ENCODE peak calls at places on chromosomes 5 and 9, in four cellular contexts. R is IMR-90, Y is HepG2, Q is SJSA1. J is an unnamed sample. For H3K4me1, the result is how much of the 10 kb centered on the place peaks cover.

GRCh38 chr5:169917425-169917824 is 62.9 kb downstream of the INSYN2B start:
- DNase-seq in R (no peak), Y (no peak), Q (no peak), J (no peak)

GRCh38 chr5:54390015-54390414 is 65.5 kb upstream of the HSPB3 start:
- DNase-seq in R (peak), Y (no peak), Q (peak), J (peak)

GRCh38 chr9:14880951-14881465 is 29.2 kb downstream of the FREM1 start:
- DNase-seq in R (no peak), Y (no peak), Q (no peak), J (peak)

GRCh38 chr5:181189363-181189961 is 15.5 kb downstream of the TRIM7 start:
- DNase-seq in R (peak), Y (no peak), Q (no peak), J (peak)

GRCh38 chr5:66896207-66896606 is 300.0 kb downstream of the MAST4 start:
- DNase-seq in R (peak), Y (no peak), Q (peak), J (no peak)

GRCh38 chr9:5951686-5952211 is 61.1 kb downstream of the MLANA start:
- DNase-seq in R (peak), Y (no peak), Q (no peak), J (no peak)

GRCh38 chr5:18772475-18772874 is 1138.2 kb downstream of the TAF11L14 start:
- DNase-seq in R (no peak), Y (no peak), Q (peak), J (no peak)

GRCh38 chr5:53173083-53173482 is 63.5 kb upstream of the MOCS2 start:
- DNase-seq in R (no peak), Y (no peak), Q (no peak), J (no peak)

GRCh38 chr5:113038714-113039113 is 62.1 kb downstream of the DCP2 start:
- DNase-seq in R (peak), Y (no peak), Q (no peak), J (peak)

GRCh38 chr5:152052470-152052869 is 127.8 kb upstream of the GLRA1 start:
- DNase-seq in R (no peak), Y (no peak), Q (no peak), J (no peak)

GRCh38 chr5:81950996-81951395 is 20.8 kb upstream of the ATG10 start:
- DNase-seq in R (no peak), Y (no peak), Q (no peak), J (no peak)

GRCh38 chr5:50958852-50959457 is 292.5 kb downstream of the PARP8 start:
- DNase-seq in R (peak), Y (peak), Q (peak), J (peak)

GRCh38 chr9:134089972-134090371 is 22.1 kb upstream of the BRD3 start:
- DNase-seq in R (no peak), Y (no peak), Q (no peak), J (no peak)

GRCh38 chr5:139687656-139688055 is 39.5 kb downstream of the CXXC5 start:
- DNase-seq in R (no peak), Y (no peak), Q (no peak), J (no peak)

GRCh38 chr5:80713640-80714039 is 58.9 kb upstream of the DHFR start:
- DNase-seq in R (no peak), Y (no peak), Q (no peak), J (no peak)

GRCh38 chr5:25301836-25302235 is 657.1 kb upstream of the CDH10 start:
- DNase-seq in R (no peak), Y (no peak), Q (no peak), J (no peak)

GRCh38 chr5:124630767-124631704 is 115.4 kb downstream of the ZNF608 start:
- DNase-seq in R (peak), Y (no peak), Q (peak), J (no peak)

GRCh38 chr9:117746263-117746662 is 42.1 kb downstream of the TLR4 start:
- DNase-seq in R (no peak), Y (no peak), Q (no peak), J (no peak)

GRCh38 chr5:38672059-38672791 is 115.8 kb upstream of the LIFR start:
- DNase-seq in R (peak), Y (peak), Q (peak), J (peak)

GRCh38 chr5:68424799-68425537 is 209.4 kb downstream of the PIK3R1 start:
- DNase-seq in R (peak), Y (no peak), Q (no peak), J (no peak)

GRCh38 chr9:37033753-37034319 is at the start of gene PAX5:
- DNase-seq in R (no peak), Y (no peak), Q (no peak), J (peak)

GRCh38 chr5:151581841-151582583 is 9.1 kb downstream of the FAT2 start:
- DNase-seq in R (no peak), Y (no peak), Q (no peak), J (no peak)

GRCh38 chr5:55773057-55773456 is 35.2 kb downstream of the DDX4 start:
- DNase-seq in R (peak), Y (peak), Q (no peak), J (no peak)

GRCh38 chr9:131076347-131077195 is 19.8 kb upstream of the AIF1L start:
- DNase-seq in R (no peak), Y (no peak), Q (no peak), J (no peak)

GRCh38 chr5:134115806-134116175 is 1.3 kb downstream of the TCF7 start:
- DNase-seq in R (no peak), Y (no peak), Q (no peak), J (no peak)

GRCh38 chr9:99954841-99955240 is 48.4 kb downstream of the STX17 start:
- DNase-seq in R (no peak), Y (no peak), Q (no peak), J (no peak)

GRCh38 chr9:82890865-82891264 is 172.1 kb downstream of the RASEF start:
- DNase-seq in R (no peak), Y (no peak), Q (no peak), J (no peak)

GRCh38 chr9:128920381-128921058 is at the start of gene PHYHD1:
- DNase-seq in R (peak), Y (no peak), Q (no peak), J (peak)

GRCh38 chr5:50440651-50441478 is at the start of gene EMB:
- DNase-seq in R (no peak), Y (no peak), Q (no peak), J (peak)

GRCh38 chr9:68898781-68899439 is 115.0 kb downstream of the PRKACG start:
- DNase-seq in R (no peak), Y (no peak), Q (no peak), J (no peak)

GRCh38 chr9:3027260-3027659 is 183.4 kb upstream of the PUM3 start:
- DNase-seq in R (no peak), Y (no peak), Q (no peak), J (peak)

GRCh38 chr5:111792659-111793058 is 35.7 kb upstream of the NREP start:
- DNase-seq in R (peak), Y (no peak), Q (no peak), J (no peak)

GRCh38 chr9:128825923-128826702 is 3.5 kb downstream of the SPOUT1 start:
- DNase-seq in R (no peak), Y (no peak), Q (no peak), J (no peak)

GRCh38 chr5:98464737-98465330 is 308.6 kb upstream of the RGMB start:
- DNase-seq in R (no peak), Y (no peak), Q (no peak), J (no peak)

GRCh38 chr5:135222171-135222681 is 176.8 kb downstream of the MACROH2A1 start:
- DNase-seq in R (no peak), Y (no peak), Q (no peak), J (no peak)

GRCh38 chr5:75048457-75048953 is 3.9 kb downstream of the GCNT4 start:
- DNase-seq in R (peak), Y (no peak), Q (peak), J (no peak)

GRCh38 chr5:114903767-114904166 is 265.9 kb downstream of the TRIM36 start:
- DNase-seq in R (no peak), Y (no peak), Q (no peak), J (no peak)

GRCh38 chr5:150272531-150272930 is 17.0 kb downstream of the CAMK2A start:
- DNase-seq in R (peak), Y (peak), Q (peak), J (peak)

GRCh38 chr5:168651654-168652053 is 72.5 kb upstream of the PANK3 start:
- DNase-seq in R (peak), Y (no peak), Q (peak), J (peak)

GRCh38 chr9:92293075-92293354 is 482 bp downstream of the IARS1 start:
- DNase-seq in R (no peak), Y (no peak), Q (no peak), J (peak)
- H3K27ac ChIP-seq in R (peak), Y (peak), Q (peak), J (peak)

GRCh38 chr9:129998491-129999122 is 44.4 kb downstream of the FNBP1 start:
- DNase-seq in R (no peak), Y (no peak), Q (no peak), J (no peak)
- H3K4me3 ChIP-seq in R (no peak), Y (no peak), Q (no peak), J (no peak)

GRCh38 chr5:154862766-154863165 is 4.3 kb downstream of the CNOT8 start:
- DNase-seq in R (no peak), Y (no peak), Q (no peak), J (no peak)

GRCh38 chr5:154861946-154862345 is 3.5 kb downstream of the CNOT8 start:
- DNase-seq in R (no peak), Y (no peak), Q (no peak), J (no peak)

GRCh38 chr5:154865466-154866184 is 7.2 kb downstream of the CNOT8 start:
- DNase-seq in R (no peak), Y (peak), Q (no peak), J (no peak)

GRCh38 chr5:154860765-154861164 is 2.3 kb downstream of the CNOT8 start:
- DNase-seq in R (no peak), Y (no peak), Q (no peak), J (no peak)

DNA sequence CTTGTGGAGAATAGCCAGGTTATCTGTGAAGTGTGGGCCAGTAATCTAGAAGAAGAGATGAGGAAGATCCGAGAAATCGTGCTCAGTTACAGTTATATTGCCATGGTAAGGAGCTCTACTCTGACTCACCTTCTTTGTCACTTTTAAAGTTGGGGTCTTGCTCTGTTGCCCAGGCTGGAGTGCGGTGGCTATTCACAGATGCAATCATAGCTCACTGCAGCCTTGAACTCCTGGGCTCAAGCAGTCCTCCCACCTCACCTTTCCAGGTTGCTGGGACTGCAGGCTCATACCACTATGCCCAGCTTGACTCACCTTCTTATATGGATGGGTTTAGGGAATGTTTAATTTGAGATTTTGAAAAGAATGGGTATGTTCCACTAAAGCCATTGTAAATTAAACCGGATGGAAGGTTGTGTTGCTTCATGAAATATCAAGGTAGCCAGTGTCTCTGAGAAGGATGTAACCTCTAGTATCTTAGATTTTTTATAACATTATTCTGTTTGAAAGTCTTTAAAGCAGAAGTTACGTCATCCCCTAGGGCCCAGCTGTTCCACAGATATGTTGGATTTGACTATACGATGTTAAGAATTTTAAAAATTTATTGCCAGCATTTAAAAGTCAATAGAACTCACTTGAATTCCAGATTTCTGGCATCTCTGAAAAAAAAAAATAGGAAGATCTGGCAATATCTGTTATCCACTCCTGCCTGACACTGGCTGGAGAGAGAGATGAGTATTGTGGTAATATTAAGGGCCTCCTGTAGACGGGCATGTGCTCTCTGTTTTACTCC is 5.1 kb downstream of the CNOT8 start:
- DNase-seq in R (no peak), Y (no peak), Q (no peak), J (no peak)
- H3K4me1 ChIP-seq in R (under half), Y (half or more), Q (under half), J (under half)

DNA sequence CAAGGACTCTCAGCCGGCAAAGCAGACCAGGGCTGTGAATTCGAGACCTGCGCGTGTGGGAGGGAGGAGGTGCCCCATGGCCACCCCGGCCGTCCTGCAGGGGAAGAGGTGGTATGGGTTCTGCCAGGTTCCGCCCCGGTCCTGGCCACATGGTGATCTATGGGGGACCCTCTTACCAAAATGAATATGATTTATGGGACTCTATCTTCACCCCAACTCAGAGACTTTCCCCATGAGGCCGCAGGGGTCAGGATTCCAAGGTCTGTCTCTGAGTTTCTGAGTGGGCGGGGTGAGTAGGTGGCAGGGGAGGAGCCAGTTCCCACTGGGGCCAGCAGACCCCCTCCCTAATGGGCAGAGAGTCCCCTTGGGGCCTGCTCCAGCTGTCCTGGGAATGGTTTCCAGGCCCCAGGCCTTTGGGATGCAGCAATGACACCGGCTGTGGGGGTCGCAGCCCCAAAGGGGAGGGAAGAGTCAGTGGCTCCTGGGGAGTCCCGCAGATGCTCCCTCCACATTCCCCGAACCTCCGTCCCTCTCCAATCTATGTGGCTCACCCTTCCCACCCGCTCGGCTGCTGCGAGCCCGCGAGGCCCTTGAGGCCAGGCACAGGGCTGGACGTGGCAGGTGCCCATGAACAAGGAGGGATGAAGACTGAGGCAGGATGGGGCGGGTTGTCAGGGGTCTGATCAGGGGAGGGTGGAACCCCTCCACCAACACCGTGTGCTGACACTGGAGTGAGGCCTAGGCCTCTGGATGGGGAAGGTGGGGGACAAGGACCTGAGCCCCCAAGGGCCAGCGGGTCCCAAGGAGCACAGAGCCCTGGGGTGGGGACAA is 20.1 kb upstream of the NOTCH1 start:
- DNase-seq in R (no peak), Y (no peak), Q (no peak), J (no peak)
- H3K27ac ChIP-seq in R (no peak), Y (no peak), Q (no peak), J (no peak)

GRCh38 chr9:125912667-125913066 is 165.5 kb downstream of the PBX3 start:
- DNase-seq in R (no peak), Y (no peak), Q (no peak), J (no peak)
- H3K4me3 ChIP-seq in R (no peak), Y (no peak), Q (no peak), J (no peak)

GRCh38 chr5:107615173-107615856 is 55.4 kb downstream of the EFNA5 start:
- DNase-seq in R (no peak), Y (no peak), Q (peak), J (no peak)
- H3K4me1 ChIP-seq in R (under half), Y (under half), Q (under half), J (under half)

DNA sequence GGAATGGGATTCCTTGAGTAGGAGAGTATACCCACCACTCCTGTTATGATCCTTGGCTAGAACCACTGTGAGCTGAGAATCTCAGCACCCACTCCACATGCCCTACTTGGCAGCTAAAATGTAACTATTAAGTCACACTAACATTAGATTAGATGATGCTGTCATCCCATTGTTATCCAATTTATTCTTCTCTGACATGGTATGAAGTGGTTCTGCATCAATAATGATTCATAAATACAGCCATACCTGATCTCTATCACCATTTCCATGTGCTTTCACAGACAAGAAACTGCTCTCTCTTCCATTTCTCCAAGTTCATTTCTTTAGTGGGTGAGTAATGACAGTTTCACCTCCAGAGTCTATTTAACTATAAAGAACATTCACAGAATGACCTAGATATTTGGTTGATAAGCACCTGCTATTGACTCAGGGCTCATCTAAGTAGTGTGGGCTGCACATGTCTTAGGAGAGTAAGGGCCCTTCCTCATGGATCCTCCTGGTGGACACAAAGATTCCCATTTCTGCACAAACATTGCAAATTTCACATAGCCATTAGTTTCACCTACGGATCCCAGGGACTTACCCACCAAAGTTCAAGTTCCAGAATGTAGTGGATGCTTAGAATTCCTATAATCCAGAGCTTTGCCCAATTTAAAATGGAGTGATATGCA is 187.9 kb downstream of the EBF1 start:
- DNase-seq in R (no peak), Y (no peak), Q (no peak), J (no peak)
- H3K27ac ChIP-seq in R (no peak), Y (no peak), Q (no peak), J (no peak)

DNA sequence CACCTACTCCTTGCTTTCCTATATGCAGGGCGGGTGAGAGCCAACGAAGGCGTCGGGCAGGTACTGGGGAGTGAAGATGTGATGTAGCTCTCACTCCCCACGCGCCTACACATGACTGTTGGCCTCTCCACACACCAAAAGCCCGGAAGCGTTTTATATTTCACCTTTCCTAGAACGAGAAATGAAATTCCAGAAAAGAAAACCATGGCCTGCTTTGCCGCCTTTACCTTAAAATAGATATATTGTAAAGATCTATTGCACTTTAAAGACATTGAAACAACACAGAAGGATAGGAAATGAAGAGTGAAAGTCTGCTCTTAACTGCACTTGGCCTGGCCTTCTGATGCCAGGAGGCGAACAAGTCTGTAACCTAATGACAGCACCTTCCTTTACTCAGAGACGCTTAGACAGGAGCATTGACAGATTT is 6.7 kb downstream of the PRDM6 start:
- DNase-seq in R (no peak), Y (no peak), Q (no peak), J (no peak)
- H3K4me3 ChIP-seq in R (no peak), Y (no peak), Q (no peak), J (no peak)

DNA sequence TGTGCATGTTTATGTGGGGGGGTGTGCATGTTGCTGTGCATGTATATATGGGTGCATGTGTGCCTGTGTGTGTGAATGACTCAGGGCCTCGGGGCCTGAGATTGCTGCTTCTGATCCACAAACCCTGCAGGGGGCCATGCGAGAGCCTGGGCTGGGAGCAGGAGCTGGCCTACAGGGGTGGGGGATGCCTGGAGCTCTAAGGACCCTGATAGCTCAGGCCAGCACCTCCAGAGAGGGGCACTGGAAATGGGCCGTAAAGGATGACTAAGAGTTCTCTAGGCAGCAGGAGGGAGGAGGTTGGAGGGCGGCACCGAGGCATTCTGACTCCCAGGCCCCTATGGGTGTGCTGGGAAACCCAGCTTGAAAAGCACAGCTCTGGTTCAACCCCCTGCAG is 6.9 kb upstream of the UBAC1 start:
- DNase-seq in R (no peak), Y (no peak), Q (no peak), J (peak)
- H3K4me1 ChIP-seq in R (under half), Y (under half), Q (under half), J (half or more)

GRCh38 chr9:95067057-95067456 is 250.5 kb downstream of the FANCC start:
- DNase-seq in R (no peak), Y (no peak), Q (no peak), J (no peak)
- H3K27ac ChIP-seq in R (peak), Y (peak), Q (no peak), J (no peak)